ENCODE peak calls at places on chromosomes 2 and 18, in eight cellular contexts. A, L, W, Q, N, J, H and I are unnamed samples.

GRCh38 chr2:2775018-2775417 is 443.9 kb upstream of the MYT1L start:
- DNase-seq in L (no peak), J (no peak), Q (no peak), H (no peak), N (no peak), A (no peak), W (no peak), I (no peak)

GRCh38 chr2:2007551-2008501 is 263.5 kb upstream of the PXDN start:
- DNase-seq in J (no peak), Q (peak), N (no peak), W (no peak), H (no peak), L (no peak), A (no peak), I (no peak)

GRCh38 chr2:146455325-146455724 is 1389.5 kb upstream of the ACVR2A start:
- DNase-seq in W (no peak), H (no peak), A (no peak), L (no peak), J (no peak), Q (no peak), N (no peak), I (no peak)

GRCh38 chr2:15049096-15049993 is 416.8 kb downstream of the LRATD1 start:
- DNase-seq in W (peak), J (no peak), H (no peak), N (no peak), L (no peak), Q (no peak), A (no peak), I (no peak)

GRCh38 chr2:67917332-67918054 is 145.3 kb downstream of the C1D start:
- DNase-seq in J (no peak), Q (no peak), N (peak), A (no peak), L (no peak), H (no peak), W (no peak), I (no peak)

GRCh38 chr2:15205562-15205961 is 355.6 kb downstream of the NBAS start:
- DNase-seq in N (no peak), A (no peak), Q (no peak), H (no peak), J (no peak), L (no peak), W (no peak), I (no peak)

GRCh38 chr2:15892575-15892974 is 47.8 kb upstream of the MYCN start:
- DNase-seq in Q (no peak), L (no peak), W (no peak), H (no peak), J (no peak), A (no peak), N (no peak), I (no peak)

GRCh38 chr2:41414486-41415230 is 633.2 kb upstream of the PKDCC start:
- DNase-seq in W (no peak), N (peak), Q (peak), H (peak), L (no peak), A (no peak), J (no peak), I (no peak)

GRCh38 chr2:171939058-171939753 is 16.9 kb downstream of the HAT1 start:
- DNase-seq in N (no peak), Q (no peak), H (no peak), J (no peak), A (no peak), L (no peak), W (no peak), I (no peak)

GRCh38 chr18:58229162-58229561 is 185.1 kb downstream of the NEDD4L start:
- DNase-seq in J (no peak), H (no peak), A (no peak), N (no peak), L (no peak), W (no peak), Q (no peak), I (no peak)

GRCh38 chr18:8726963-8727730 is 21.8 kb downstream of the MTCL1 start:
- DNase-seq in Q (no peak), A (no peak), J (no peak), W (no peak), N (no peak), L (no peak), H (peak), I (no peak)

GRCh38 chr18:8722946-8723477 is 17.7 kb downstream of the MTCL1 start:
- DNase-seq in N (no peak), A (no peak), L (no peak), J (no peak), Q (no peak), H (no peak), W (no peak), I (no peak)

GRCh38 chr18:8721716-8722115 is 16.4 kb downstream of the MTCL1 start:
- DNase-seq in Q (peak), W (no peak), A (no peak), H (no peak), J (no peak), L (no peak), N (no peak), I (no peak)

GRCh38 chr18:8726281-8726680 is 20.9 kb downstream of the MTCL1 start:
- DNase-seq in J (no peak), L (no peak), A (no peak), N (no peak), H (peak), W (no peak), Q (no peak), I (no peak)

GRCh38 chr18:8724452-8724851 is 19.1 kb downstream of the MTCL1 start:
- DNase-seq in H (no peak), A (no peak), J (no peak), W (no peak), Q (peak), N (no peak), L (no peak), I (no peak)
- H3K27ac ChIP-seq in H (peak), A (peak), J (no peak), W (no peak), Q (no peak), N (peak), L (no peak), I (no peak)

GRCh38 chr2:25822190-25823117 is 55.8 kb downstream of the ASXL2 start:
- DNase-seq in A (peak), H (no peak), J (peak), N (no peak), L (peak), Q (peak), W (peak), I (no peak)
- TF ChIP-seq CTCF in A (no peak), H (no peak), J (no peak), N (no peak), L (no peak), Q (peak), W (no peak), I (no peak)

DNA sequence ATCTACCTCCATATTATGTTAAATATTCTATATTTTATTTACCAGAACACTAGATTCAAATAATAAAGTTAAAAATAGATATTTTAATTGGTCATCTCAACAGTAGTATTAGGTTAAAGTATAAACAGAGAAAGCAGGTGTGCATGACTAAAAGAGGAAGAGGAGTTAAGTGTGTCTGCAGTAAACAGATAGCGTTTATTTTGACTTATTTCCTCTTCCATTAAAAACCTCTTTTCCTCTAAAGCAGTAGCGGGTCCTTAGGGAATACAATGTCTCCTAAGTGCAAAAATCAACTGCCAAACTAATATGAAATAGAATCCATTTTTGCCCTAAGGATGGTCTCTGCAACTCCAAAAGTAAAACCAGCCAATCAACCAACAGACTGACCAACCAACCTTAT is 27.7 kb downstream of the EIF2AK3 start:
- DNase-seq in L (no peak), N (no peak), J (no peak), W (no peak), H (peak), Q (no peak), A (no peak), I (no peak)
- H3K27ac ChIP-seq in L (no peak), N (no peak), J (peak), W (peak), H (peak), Q (no peak), A (peak), I (peak)

DNA sequence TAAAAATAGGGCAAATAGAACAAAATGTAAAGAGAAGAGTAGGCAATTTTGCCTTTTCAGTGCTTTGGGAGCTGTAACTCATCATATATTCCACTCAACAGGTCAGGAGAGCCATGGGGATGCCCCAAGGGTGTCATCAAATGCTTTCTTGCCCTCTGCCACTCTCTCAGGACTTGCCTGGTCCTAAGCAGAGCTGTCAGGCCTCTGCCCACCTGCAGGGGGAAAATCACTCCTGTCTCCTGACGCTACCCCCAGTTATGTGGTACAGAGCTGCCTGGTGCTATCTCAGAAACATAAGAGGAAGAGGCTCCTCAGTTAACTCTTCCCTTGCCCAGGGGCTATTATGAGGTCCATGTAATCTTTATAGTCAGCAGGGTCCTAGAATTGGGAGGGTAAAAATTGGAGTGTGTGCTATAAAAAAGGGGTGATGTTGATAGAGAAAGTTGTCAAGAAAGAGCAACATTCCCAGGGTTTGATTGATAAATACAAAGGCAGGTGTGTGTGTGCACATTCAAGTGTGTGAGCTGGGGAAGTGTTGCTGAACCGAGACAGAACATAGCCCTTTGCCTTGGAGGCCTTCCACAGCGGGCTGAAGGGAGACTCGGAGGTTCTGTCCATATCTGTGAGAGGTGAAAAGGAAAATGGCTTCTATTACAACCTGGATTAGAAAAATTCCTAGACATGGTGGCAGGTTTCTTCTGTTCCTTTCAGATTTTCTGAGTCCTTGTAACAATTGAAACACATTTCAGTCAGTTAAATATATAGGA is 25.4 kb downstream of the PTPRM start:
- DNase-seq in L (no peak), Q (peak), H (no peak), A (no peak), J (no peak), N (no peak), W (no peak), I (no peak)
- TF ChIP-seq CTCF in L (no peak), Q (peak), H (no peak), A (no peak), J (no peak), N (no peak), W (no peak), I (no peak)

DNA sequence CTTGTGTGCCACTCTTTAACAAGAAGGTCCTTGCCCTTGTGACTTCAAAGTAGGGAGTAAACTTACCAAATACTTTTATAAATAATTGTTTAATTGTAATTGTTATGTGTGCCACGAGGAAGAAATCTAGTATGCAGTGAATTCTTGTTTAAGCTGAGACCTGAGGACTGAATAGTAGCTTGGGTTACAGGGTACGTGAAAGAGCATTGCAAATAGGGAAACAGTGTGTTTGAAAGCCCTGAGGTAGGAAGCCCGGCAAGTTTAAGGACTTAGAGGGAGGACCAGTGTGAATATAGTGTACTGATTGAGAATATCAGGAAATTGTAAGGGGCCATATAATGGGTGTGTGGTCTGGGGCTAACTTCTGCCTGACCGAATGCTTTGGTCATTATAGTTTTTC is 26.2 kb downstream of the PHLPP1 start:
- DNase-seq in J (no peak), L (no peak), Q (no peak), W (no peak), H (no peak), A (no peak), N (no peak), I (no peak)
- H3K27ac ChIP-seq in J (peak), L (no peak), Q (no peak), W (peak), H (no peak), A (peak), N (peak), I (peak)

GRCh38 chr2:232658217-232658785 is 24.9 kb downstream of the EFHD1 start:
- DNase-seq in J (no peak), W (no peak), L (no peak), H (peak), N (no peak), A (no peak), Q (no peak), I (no peak)
- TF ChIP-seq CTCF in J (no peak), W (no peak), L (no peak), H (peak), N (peak), A (no peak), Q (peak), I (no peak)

GRCh38 chr18:46319793-46320192 is 215.6 kb downstream of the HAUS1 start:
- DNase-seq in A (no peak), J (no peak), W (no peak), N (no peak), H (no peak), Q (no peak), L (no peak), I (no peak)
- H3K27ac ChIP-seq in A (no peak), J (no peak), W (no peak), N (no peak), H (no peak), Q (no peak), L (no peak), I (no peak)